ENCODE peak calls at places on chromosome 13, in five cellular contexts. R is CD4-positive, alpha-beta T cell; W is body of pancreas; H is PC-3; Y is MM.1S. E is an unnamed sample.

GRCh38 chr13:40186041-40186440 is 480.4 kb downstream of the FOXO1 start:
- DNase-seq in Y (no peak), R (no peak), W (no peak), H (no peak), E (no peak)

GRCh38 chr13:94154362-94154761 is 325.1 kb downstream of the DCT start:
- DNase-seq in R (no peak), Y (no peak), H (peak; percentile 30), W (peak; percentile 49), E (no peak)

GRCh38 chr13:111204438-111205177 is 89.5 kb downstream of the ARHGEF7 start:
- DNase-seq in R (no peak), H (no peak), Y (no peak), W (peak; percentile 39), E (peak; percentile 81)

GRCh38 chr13:41691276-41691675 is 233.9 kb downstream of the RGCC start:
- DNase-seq in R (no peak), Y (no peak), W (no peak), H (no peak), E (no peak)

GRCh38 chr13:43368003-43368402 is 344.6 kb downstream of the DNAJC15 start:
- DNase-seq in Y (peak; percentile 59), R (no peak), W (no peak), H (no peak), E (no peak)

GRCh38 chr13:104993708-104994107 is 1541.8 kb downstream of the EFNB2 start:
- DNase-seq in R (no peak), H (no peak), Y (no peak), W (no peak), E (no peak)

GRCh38 chr13:92175330-92175729 is 776.9 kb downstream of the GPC5 start:
- DNase-seq in W (peak; percentile 22), R (no peak), H (peak; percentile 43), Y (peak; percentile 74), E (no peak)

GRCh38 chr13:64154514-64154913 is 2738.9 kb upstream of the PCDH20 start:
- DNase-seq in R (no peak), H (peak; percentile 28), W (no peak), Y (no peak), E (no peak)

GRCh38 chr13:41463823-41464602 is 6.7 kb downstream of the RGCC start:
- DNase-seq in R (no peak), Y (no peak), H (no peak), W (no peak), E (no peak)

GRCh38 chr13:47251771-47252170 is 354.9 kb upstream of the HTR2A start:
- DNase-seq in W (no peak), H (no peak), Y (no peak), R (no peak), E (no peak)

GRCh38 chr13:57045816-57046691 is 94.7 kb upstream of the PRR20A start:
- DNase-seq in R (no peak), H (no peak), W (no peak), Y (no peak), E (no peak)

GRCh38 chr13:24032252-24032651 is 128.3 kb upstream of the SPATA13 start:
- DNase-seq in W (no peak), Y (no peak), R (no peak), H (no peak), E (no peak)

GRCh38 chr13:24232474-24232873 is 72.0 kb downstream of the SPATA13 start:
- DNase-seq in H (no peak), W (no peak), Y (no peak), R (no peak), E (no peak)

GRCh38 chr13:71831716-71832115 is 35.3 kb downstream of the DACH1 start:
- DNase-seq in R (no peak), W (no peak), Y (no peak), H (no peak), E (no peak)

GRCh38 chr13:40059540-40060232 is 404.2 kb downstream of the COG6 start:
- DNase-seq in Y (no peak), R (no peak), W (peak; percentile 80), H (no peak), E (no peak)

GRCh38 chr13:97834255-97834654 is 119.2 kb upstream of the IPO5 start:
- DNase-seq in H (no peak), W (no peak), Y (no peak), R (no peak), E (no peak)

GRCh38 chr13:19810996-19811881 is 28.5 kb upstream of the PSPC1 start:
- DNase-seq in Y (no peak), H (no peak), W (no peak), R (no peak), E (no peak)

GRCh38 chr13:51971520-51972426 is 39.5 kb downstream of the ATP7B start:
- DNase-seq in W (no peak), Y (no peak), H (no peak), R (no peak), E (no peak)

GRCh38 chr13:36834299-36834698 is 15.3 kb downstream of the RFXAP start:
- DNase-seq in W (no peak), Y (no peak), R (no peak), H (peak; percentile 12), E (no peak)

GRCh38 chr13:52849727-52850395 is 1.4 kb upstream of the PCDH8 start:
- DNase-seq in H (no peak), W (no peak), Y (no peak), R (no peak), E (no peak)

GRCh38 chr13:35838356-35838755 is 292.8 kb downstream of the DCLK1 start:
- DNase-seq in R (no peak), H (peak; percentile 23), W (no peak), Y (no peak), E (no peak)

GRCh38 chr13:51495300-51495699 is 42.5 kb upstream of the INTS6 start:
- DNase-seq in W (no peak), R (no peak), Y (no peak), H (no peak), E (no peak)

GRCh38 chr13:20901668-20902437 is 693 bp downstream of the XPO4 start:
- DNase-seq in H (peak; percentile 55), Y (peak; percentile 37), R (peak; percentile 4), W (peak; percentile 41), E (no peak)

GRCh38 chr13:22108283-22108897 is 437.5 kb downstream of the FGF9 start:
- DNase-seq in W (no peak), Y (no peak), R (no peak), H (peak; percentile 1), E (no peak)

GRCh38 chr13:49308104-49308875 is 60.6 kb downstream of the CDADC1 start:
- DNase-seq in H (no peak), W (peak; percentile 86), R (no peak), Y (no peak), E (peak; percentile 92)

GRCh38 chr13:98476538-98476966 is 100.4 kb downstream of the STK24 start:
- DNase-seq in R (peak; percentile 77), H (peak; percentile 82), W (peak; percentile 65), Y (peak; percentile 86), E (peak; percentile 77)

GRCh38 chr13:73090116-73090811 is 31.5 kb downstream of the KLF5 start:
- DNase-seq in R (no peak), H (peak; percentile 95), Y (peak; percentile 16), W (peak; percentile 41), E (no peak)

GRCh38 chr13:75702476-75702875 is 66.3 kb downstream of the LMO7 start:
- DNase-seq in Y (no peak), W (no peak), H (no peak), R (no peak), E (no peak)

GRCh38 chr13:93270769-93271753 is 44.5 kb downstream of the GPC6 start:
- DNase-seq in R (no peak), H (no peak), Y (no peak), W (no peak), E (no peak)

GRCh38 chr13:105037064-105037463 is 1498.4 kb downstream of the EFNB2 start:
- DNase-seq in W (no peak), Y (no peak), H (peak; percentile 23), R (no peak), E (no peak)

GRCh38 chr13:45143346-45143751 is 23.0 kb downstream of the GTF2F2 start:
- DNase-seq in H (peak; percentile 15), R (no peak), Y (no peak), W (no peak), E (no peak)

GRCh38 chr13:99749627-99750026 is 221.9 kb downstream of the ZIC5 start:
- DNase-seq in W (no peak), Y (no peak), R (no peak), H (no peak), E (no peak)

GRCh38 chr13:58611117-58611516 is 979.6 kb downstream of the PCDH17 start:
- DNase-seq in Y (no peak), R (no peak), H (no peak), W (no peak), E (no peak)

GRCh38 chr13:42981317-42981716 is 10.7 kb downstream of the EPSTI1 start:
- DNase-seq in H (no peak), W (no peak), Y (no peak), R (no peak), E (no peak)

GRCh38 chr13:33761744-33762143 is 56.2 kb upstream of the RFC3 start:
- DNase-seq in Y (no peak), H (peak; percentile 41), W (peak; percentile 23), R (no peak), E (no peak)
- TF ChIP-seq CTCF in Y (no peak), H (peak; percentile 57), W (peak; percentile 29), R (no peak), E (no peak)

GRCh38 chr13:112700291-112701060 is 10.6 kb downstream of the ATP11A start:
- DNase-seq in W (no peak), H (no peak), R (no peak), Y (no peak), E (no peak)
- H3K27ac ChIP-seq in W (no peak overlapping the region), H (no peak overlapping the region), R (no peak overlapping the region), Y (no peak overlapping the region), E (peak overlapping the region; percentile 64)

GRCh38 chr13:83709751-83710515 is 172.3 kb downstream of the SLITRK1 start:
- DNase-seq in H (peak; percentile 13), R (no peak), W (no peak), Y (no peak), E (no peak)
- H3K9me3 ChIP-seq in H (no peaks in the 10 kb centered on the region), R (no peaks in the 10 kb centered on the region), W (no peaks in the 10 kb centered on the region), Y (no peaks in the 10 kb centered on the region), E (no peaks in the 10 kb centered on the region)

GRCh38 chr13:25742220-25742619 is 309.6 kb downstream of the SHISA2 start:
- DNase-seq in Y (no peak), W (no peak), R (no peak), H (no peak), E (no peak)

GRCh38 chr13:25743426-25743825 is 308.4 kb downstream of the SHISA2 start:
- DNase-seq in W (no peak), Y (no peak), R (no peak), H (no peak), E (no peak)

GRCh38 chr13:25738342-25738771 is 313.5 kb downstream of the SHISA2 start:
- DNase-seq in H (no peak), R (no peak), W (peak; percentile 34), Y (no peak), E (no peak)

GRCh38 chr13:25741796-25742195 is 310.0 kb downstream of the SHISA2 start:
- DNase-seq in R (no peak), Y (no peak), W (no peak), H (no peak), E (no peak)

GRCh38 chr13:25738797-25739196 is 313.0 kb downstream of the SHISA2 start:
- DNase-seq in R (no peak), H (no peak), Y (no peak), W (no peak), E (no peak)
- TF ChIP-seq CTCF in R (no peak), H (no peak), Y (no peak), W (no peak), E (no peak)

E was measured in right atrium auricular region.